ENCODE peak calls at places on chromosome 4, in five cellular contexts. C is PC-3, S is SK-N-SH, X is neural progenitor cell, Y is hepatocyte. U is an unnamed sample.

GRCh38 chr4:183469936-183470335 is 25.5 kb downstream of the CDKN2AIP start:
- DNase-seq in C (peak; percentile 90), Y (no peak), S (no peak), X (no peak), U (peak; percentile 39)

GRCh38 chr4:146488495-146489174 is 33.1 kb downstream of the SLC10A7 start:
- DNase-seq in C (no peak), X (no peak), Y (no peak), S (no peak), U (no peak)

GRCh38 chr4:87073570-87074470 is 139.0 kb downstream of the AFF1 start:
- DNase-seq in X (peak; percentile 35), C (peak; percentile 79), Y (no peak), S (peak; percentile 41), U (no peak)

GRCh38 chr4:143025111-143025704 is 159.5 kb upstream of the USP38 start:
- DNase-seq in S (no peak), C (peak; percentile 55), Y (no peak), X (peak; percentile 54), U (peak; percentile 69)

GRCh38 chr4:18689308-18689915 is 667.9 kb upstream of the LCORL start:
- DNase-seq in S (peak; percentile 27), X (peak; percentile 61), C (peak; percentile 76), Y (peak; percentile 83), U (peak; percentile 65)

GRCh38 chr4:101211146-101211553 is 136.2 kb downstream of the PPP3CA start:
- DNase-seq in X (no peak), Y (no peak), C (peak; percentile 83), S (no peak), U (peak; percentile 12)

GRCh38 chr4:168880087-168880675 is 129.9 kb downstream of the CBR4 start:
- DNase-seq in S (no peak), C (peak; percentile 4), X (no peak), Y (no peak), U (peak; percentile 51)

GRCh38 chr4:174214102-174214878 is 69.2 kb downstream of the FBXO8 start:
- DNase-seq in Y (peak; percentile 33), X (peak; percentile 82), S (no peak), C (no peak), U (peak; percentile 39)

GRCh38 chr4:139560396-139561084 is 4.5 kb upstream of the SETD7 start:
- DNase-seq in C (no peak), S (no peak), Y (no peak), X (peak; percentile 49), U (no peak)

GRCh38 chr4:17232575-17233253 is 279.2 kb downstream of the QDPR start:
- DNase-seq in C (no peak), S (peak; percentile 61), Y (peak; percentile 65), X (no peak), U (peak; percentile 79)

GRCh38 chr4:76312457-76312856 is 5.9 kb downstream of the STBD1 start:
- DNase-seq in C (no peak), Y (no peak), X (no peak), S (no peak), U (no peak)

GRCh38 chr4:172628263-172628662 is 540.3 kb upstream of the GALNT7 start:
- DNase-seq in X (no peak), C (peak; percentile 7), Y (no peak), S (no peak), U (no peak)

GRCh38 chr4:86367577-86367976 is 7.7 kb upstream of the MAPK10 start:
- DNase-seq in C (peak; percentile 69), S (no peak), X (no peak), Y (no peak), U (peak; percentile 58)

GRCh38 chr4:8768357-8768999 is 103.2 kb downstream of the HMX1 start:
- DNase-seq in C (no peak), Y (no peak), X (no peak), S (peak; percentile 19), U (no peak)

GRCh38 chr4:152458801-152459302 is 77.0 kb downstream of the FBXW7 start:
- DNase-seq in C (no peak), S (no peak), X (no peak), Y (no peak), U (peak; percentile 2)

GRCh38 chr4:19850909-19851308 is 400.8 kb upstream of the SLIT2 start:
- DNase-seq in C (peak; percentile 92), S (no peak), X (no peak), Y (no peak), U (peak; percentile 93)

GRCh38 chr4:15942283-15942682 is 3.7 kb upstream of the FGFBP1 start:
- DNase-seq in S (no peak), C (no peak), Y (no peak), X (no peak), U (no peak)

GRCh38 chr4:122733805-122734155 is 1.3 kb downstream of the BBS12 start:
- DNase-seq in Y (no peak), S (no peak), X (no peak), C (no peak), U (no peak)

GRCh38 chr4:122742933-122743829 is 10.7 kb downstream of the BBS12 start:
- DNase-seq in C (no peak), X (no peak), S (peak; percentile 60), Y (no peak), U (no peak)

GRCh38 chr4:122744229-122744628 is 11.7 kb downstream of the BBS12 start:
- DNase-seq in Y (peak; percentile 54), C (no peak), X (no peak), S (no peak), U (peak; percentile 72)

DNA sequence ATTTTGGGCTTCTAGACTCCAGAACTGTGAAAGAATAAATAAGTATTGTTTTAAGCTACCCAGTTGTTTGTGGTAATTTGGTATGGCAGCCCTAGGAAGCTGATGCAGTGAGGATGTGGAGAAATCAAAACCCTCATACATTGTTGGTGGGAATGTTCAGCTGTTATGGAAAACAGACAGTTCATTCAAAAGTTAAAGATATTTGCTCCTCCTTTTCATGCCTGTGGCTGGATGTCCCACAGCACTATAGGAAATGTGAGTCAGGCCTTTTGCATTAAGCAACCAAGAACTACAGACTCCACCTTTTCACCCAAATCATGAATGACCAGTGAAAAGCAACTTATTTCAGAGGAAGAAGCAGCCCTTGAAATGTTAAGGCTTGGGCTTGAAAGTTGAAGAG is 6.7 kb downstream of the BBS12 start:
- DNase-seq in Y (no peak), C (peak; percentile 21), X (no peak), S (no peak), U (peak; percentile 91)
- H3K27ac ChIP-seq in Y (no peak overlapping the region), C (no peak overlapping the region), X (no peak overlapping the region), S (peak overlapping the region; percentile 63), U (peak overlapping the region; percentile 85)

DNA sequence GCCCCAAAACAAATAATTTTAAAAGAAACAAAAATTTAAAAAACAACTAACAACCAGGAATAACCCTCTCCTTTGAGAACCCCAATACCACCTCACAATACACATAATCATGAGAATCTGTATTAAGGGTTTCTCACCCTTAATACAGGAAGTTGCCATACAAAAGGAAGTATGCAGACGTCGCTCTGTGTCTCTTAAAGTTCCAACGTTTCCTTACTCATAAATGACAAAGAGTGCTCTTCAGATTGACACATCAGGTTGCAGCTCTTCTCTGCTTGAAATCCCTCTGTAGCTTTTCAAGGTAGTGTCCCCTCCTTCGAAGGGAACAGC is 73.9 kb upstream of the IRF2 start:
- DNase-seq in C (no peak), Y (no peak), X (no peak), S (no peak), U (no peak)
- TF ChIP-seq EZH2phosphoT487 in C (no peak), Y (no peak), X (no peak), S (no peak), U (no peak)

DNA sequence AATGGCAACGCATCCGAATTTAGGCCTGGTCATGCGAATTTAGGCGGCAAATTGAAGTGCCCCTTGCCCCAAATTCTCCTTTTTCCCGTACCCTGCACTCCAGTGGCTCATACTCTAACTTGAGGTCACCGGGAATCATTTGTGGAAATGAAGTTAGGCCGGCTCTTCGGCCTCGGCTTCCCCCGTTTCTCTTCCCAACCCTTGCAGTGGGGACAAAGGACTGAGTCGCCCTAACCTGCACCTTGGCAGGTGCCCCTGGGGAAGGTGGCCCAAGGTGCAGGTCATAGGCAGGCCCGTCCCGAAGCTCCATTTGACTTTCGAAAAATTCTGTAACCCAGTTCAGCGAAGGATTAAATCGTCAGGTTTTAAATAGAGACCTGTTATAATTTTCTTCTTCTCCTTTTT is 811 bp downstream of the SRD5A3 start:
- DNase-seq in Y (no peak), X (no peak), S (no peak), C (no peak), U (no peak)
- H3K27ac ChIP-seq in Y (peak overlapping the region; percentile 99), X (no peak overlapping the region), S (peak overlapping the region; percentile 74), C (peak overlapping the region; percentile 81), U (peak overlapping the region; percentile 85)

GRCh38 chr4:74624351-74625151 is 169.8 kb downstream of the BTC start:
- DNase-seq in Y (peak; percentile 59), X (no peak), S (no peak), C (peak; percentile 91), U (peak; percentile 85)
- TF ChIP-seq EZH2phosphoT487 in Y (peak; percentile 39), X (no peak), S (no peak), C (no peak), U (peak; percentile 97)

DNA sequence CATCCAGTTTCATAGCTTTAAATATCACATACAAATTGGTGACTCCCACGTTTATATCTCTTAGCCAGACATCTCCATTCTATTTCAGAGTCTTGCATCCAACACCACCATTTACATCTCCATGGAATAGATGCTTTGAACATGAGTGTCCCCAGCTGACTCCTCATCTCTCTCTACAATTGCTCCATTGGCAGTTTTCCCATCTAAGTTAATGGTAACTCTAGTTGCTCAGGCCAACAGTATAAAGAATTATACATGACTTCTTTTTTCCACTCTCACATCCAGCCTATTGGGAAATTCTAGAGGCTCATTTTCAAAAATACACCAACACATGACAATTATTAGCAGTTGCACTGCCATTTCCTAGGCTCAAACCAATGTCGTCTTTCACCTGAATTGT is 388.2 kb downstream of the STIM2 start:
- DNase-seq in S (no peak), C (no peak), X (no peak), Y (no peak), U (peak; percentile 95)
- H3K27ac ChIP-seq in S (no peak overlapping the region), C (no peak overlapping the region), X (no peak overlapping the region), Y (no peak overlapping the region), U (peak overlapping the region; percentile 91)

DNA sequence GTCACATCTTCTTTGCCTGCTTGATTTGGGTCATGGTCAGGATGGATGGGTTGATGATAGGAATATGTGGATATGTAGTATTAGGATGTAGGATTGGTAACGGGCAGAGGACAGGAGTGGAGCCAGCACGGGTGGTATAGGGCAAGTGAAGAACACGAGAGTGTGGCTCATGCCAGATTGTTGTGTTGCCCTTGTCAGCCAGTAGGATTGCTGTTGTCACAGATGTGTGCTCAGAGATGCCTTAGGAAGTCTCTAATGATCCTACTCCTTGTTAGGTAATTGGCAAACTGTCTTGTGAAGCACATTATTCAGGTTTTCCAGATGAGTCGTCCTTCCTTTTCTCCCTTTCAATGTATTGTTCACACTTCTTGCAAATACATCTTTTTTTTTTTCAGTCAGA is 5.5 kb downstream of the ATP10D start:
- DNase-seq in C (peak; percentile 23), X (peak; percentile 50), Y (peak; percentile 17), S (peak; percentile 16), U (peak; percentile 64)
- TF ChIP-seq EZH2phosphoT487 in C (no peak), X (no peak), Y (no peak), S (no peak), U (no peak)